ENCODE peak calls at places on chromosomes 12 and 14, in six cellular contexts. One of them, this sample, is unnamed. For H3K36me3, the result is how much of the 10 kb centered on the place peaks cover.

GRCh38 chr12:110289711-110290078 is 8.6 kb downstream of the ATP2A2 start:
- DNase-seq in testis: no peak
- DNase-seq in K562: no peak
- DNase-seq in transverse colon: no peak
- DNase-seq in gastrocnemius medialis: no peak
- DNase-seq in stomach: no peak
- DNase-seq in this sample: no peak

GRCh38 chr12:79549531-79550271 is 141.1 kb downstream of the PAWR start:
- DNase-seq in gastrocnemius medialis: no peak
- DNase-seq in testis: no peak
- DNase-seq in stomach: no peak
- DNase-seq in K562: no peak
- DNase-seq in transverse colon: no peak
- DNase-seq in this sample: no peak

GRCh38 chr14:58299665-58300202 is 1.4 kb downstream of the ARID4A start:
- DNase-seq in gastrocnemius medialis: no peak
- DNase-seq in transverse colon: no peak
- DNase-seq in K562: peak
- DNase-seq in stomach: no peak
- DNase-seq in testis: peak
- DNase-seq in this sample: no peak

GRCh38 chr14:70882771-70883492 is 24.3 kb upstream of the PCNX1 start:
- DNase-seq in K562: no peak
- DNase-seq in testis: no peak
- DNase-seq in transverse colon: no peak
- DNase-seq in stomach: no peak
- DNase-seq in gastrocnemius medialis: peak
- DNase-seq in this sample: no peak

GRCh38 chr14:56733396-56733795 is 76.9 kb downstream of the OTX2 start:
- DNase-seq in stomach: no peak
- DNase-seq in transverse colon: no peak
- DNase-seq in testis: no peak
- DNase-seq in gastrocnemius medialis: no peak
- DNase-seq in K562: no peak
- DNase-seq in this sample: no peak

GRCh38 chr14:21200752-21201461 is 45.0 kb upstream of the OR5AU1 start:
- DNase-seq in K562: no peak
- DNase-seq in transverse colon: no peak
- DNase-seq in testis: no peak
- DNase-seq in gastrocnemius medialis: no peak
- DNase-seq in stomach: no peak
- DNase-seq in this sample: no peak

GRCh38 chr14:91225025-91225424 is 19.5 kb downstream of the GPR68 start:
- DNase-seq in stomach: no peak
- DNase-seq in testis: no peak
- DNase-seq in transverse colon: no peak
- DNase-seq in gastrocnemius medialis: no peak
- DNase-seq in K562: no peak
- DNase-seq in this sample: no peak

GRCh38 chr14:20580242-20580641 is 7.6 kb downstream of the RNASE11 start:
- DNase-seq in gastrocnemius medialis: no peak
- DNase-seq in testis: no peak
- DNase-seq in stomach: no peak
- DNase-seq in K562: no peak
- DNase-seq in transverse colon: no peak
- DNase-seq in this sample: no peak

GRCh38 chr12:112906712-112907414 is at the start of gene OAS1:
- DNase-seq in testis: peak
- DNase-seq in K562: no peak
- DNase-seq in stomach: peak
- DNase-seq in gastrocnemius medialis: no peak
- DNase-seq in transverse colon: peak
- DNase-seq in this sample: peak

GRCh38 chr12:124862768-124863408 is 776 bp downstream of the SCARB1 start:
- DNase-seq in gastrocnemius medialis: no peak
- DNase-seq in stomach: no peak
- DNase-seq in K562: no peak
- DNase-seq in testis: peak
- DNase-seq in transverse colon: peak
- DNase-seq in this sample: no peak

GRCh38 chr14:39175445-39176262 is 600 bp downstream of the PNN start:
- DNase-seq in testis: peak
- DNase-seq in stomach: no peak
- DNase-seq in gastrocnemius medialis: no peak
- DNase-seq in transverse colon: no peak
- DNase-seq in K562: peak
- DNase-seq in this sample: peak

GRCh38 chr12:116598341-116599284 is 39.4 kb downstream of the MAP1LC3B2 start:
- DNase-seq in stomach: no peak
- DNase-seq in K562: peak
- DNase-seq in testis: no peak
- DNase-seq in gastrocnemius medialis: no peak
- DNase-seq in transverse colon: no peak
- DNase-seq in this sample: peak

GRCh38 chr14:86574026-86574777 is 1044.3 kb downstream of the FLRT2 start:
- DNase-seq in gastrocnemius medialis: no peak
- DNase-seq in transverse colon: no peak
- DNase-seq in K562: no peak
- DNase-seq in stomach: no peak
- DNase-seq in testis: no peak
- DNase-seq in this sample: no peak

GRCh38 chr12:50261654-50262053 is 21.7 kb downstream of the LIMA1 start:
- DNase-seq in stomach: no peak
- DNase-seq in gastrocnemius medialis: no peak
- DNase-seq in transverse colon: no peak
- DNase-seq in testis: no peak
- DNase-seq in K562: no peak
- DNase-seq in this sample: no peak

GRCh38 chr14:33737446-33737845 is 213.4 kb downstream of the EGLN3 start:
- DNase-seq in K562: no peak
- DNase-seq in gastrocnemius medialis: no peak
- DNase-seq in transverse colon: no peak
- DNase-seq in testis: no peak
- DNase-seq in stomach: no peak
- DNase-seq in this sample: no peak

GRCh38 chr12:69553626-69554248 is 31.5 kb upstream of the CCT2 start:
- DNase-seq in K562: no peak
- DNase-seq in transverse colon: no peak
- DNase-seq in stomach: no peak
- DNase-seq in testis: peak
- DNase-seq in gastrocnemius medialis: no peak
- DNase-seq in this sample: peak

GRCh38 chr14:101843665-101844064 is 82.2 kb downstream of the PPP2R5C start:
- DNase-seq in testis: no peak
- DNase-seq in transverse colon: peak
- DNase-seq in stomach: no peak
- DNase-seq in K562: no peak
- DNase-seq in gastrocnemius medialis: no peak
- DNase-seq in this sample: no peak

GRCh38 chr14:46580941-46581671 is 70.5 kb downstream of the RPL10L start:
- DNase-seq in testis: peak
- DNase-seq in K562: no peak
- DNase-seq in gastrocnemius medialis: no peak
- DNase-seq in stomach: no peak
- DNase-seq in transverse colon: peak
- DNase-seq in this sample: peak

GRCh38 chr12:54958048-54958658 is 26.4 kb downstream of the TESPA1 start:
- DNase-seq in stomach: peak
- DNase-seq in testis: peak
- DNase-seq in gastrocnemius medialis: peak
- DNase-seq in K562: peak
- DNase-seq in transverse colon: peak
- DNase-seq in this sample: peak

GRCh38 chr14:22333408-22334274 is 255.4 kb downstream of the DAD1 start:
- DNase-seq in K562: peak
- DNase-seq in stomach: peak
- DNase-seq in testis: no peak
- DNase-seq in gastrocnemius medialis: peak
- DNase-seq in transverse colon: peak
- DNase-seq in this sample: peak

GRCh38 chr12:51636581-51636980 is 45.5 kb downstream of the SCN8A start:
- DNase-seq in gastrocnemius medialis: no peak
- DNase-seq in K562: no peak
- DNase-seq in testis: no peak
- DNase-seq in stomach: no peak
- DNase-seq in transverse colon: no peak
- DNase-seq in this sample: no peak

GRCh38 chr14:24273422-24273998 is 2.1 kb upstream of the RABGGTA start:
- DNase-seq in K562: no peak
- DNase-seq in gastrocnemius medialis: no peak
- DNase-seq in transverse colon: no peak
- DNase-seq in testis: no peak
- DNase-seq in stomach: no peak
- DNase-seq in this sample: peak

GRCh38 chr14:24700511-24700910 is 66.5 kb upstream of the GZMB start:
- DNase-seq in K562: no peak
- DNase-seq in testis: no peak
- DNase-seq in gastrocnemius medialis: no peak
- DNase-seq in stomach: no peak
- DNase-seq in transverse colon: no peak
- DNase-seq in this sample: no peak

GRCh38 chr12:64603183-64603841 is 7.0 kb upstream of the RASSF3 start:
- DNase-seq in gastrocnemius medialis: no peak
- DNase-seq in transverse colon: no peak
- DNase-seq in testis: no peak
- DNase-seq in stomach: no peak
- DNase-seq in K562: no peak
- DNase-seq in this sample: no peak

GRCh38 chr12:89544730-89545184 is 18.9 kb upstream of the POC1B start:
- DNase-seq in transverse colon: peak
- DNase-seq in gastrocnemius medialis: peak
- DNase-seq in K562: no peak
- DNase-seq in stomach: peak
- DNase-seq in testis: peak
- DNase-seq in this sample: peak

GRCh38 chr12:3365416-3366385 is 125.3 kb upstream of the PRMT8 start:
- DNase-seq in K562: no peak
- DNase-seq in testis: peak
- DNase-seq in gastrocnemius medialis: no peak
- DNase-seq in transverse colon: no peak
- DNase-seq in stomach: peak
- DNase-seq in this sample: peak

GRCh38 chr14:100450736-100451135 is 127.6 kb downstream of the SLC25A47 start:
- DNase-seq in testis: no peak
- DNase-seq in K562: no peak
- DNase-seq in transverse colon: no peak
- DNase-seq in gastrocnemius medialis: no peak
- DNase-seq in stomach: no peak
- DNase-seq in this sample: no peak

DNA sequence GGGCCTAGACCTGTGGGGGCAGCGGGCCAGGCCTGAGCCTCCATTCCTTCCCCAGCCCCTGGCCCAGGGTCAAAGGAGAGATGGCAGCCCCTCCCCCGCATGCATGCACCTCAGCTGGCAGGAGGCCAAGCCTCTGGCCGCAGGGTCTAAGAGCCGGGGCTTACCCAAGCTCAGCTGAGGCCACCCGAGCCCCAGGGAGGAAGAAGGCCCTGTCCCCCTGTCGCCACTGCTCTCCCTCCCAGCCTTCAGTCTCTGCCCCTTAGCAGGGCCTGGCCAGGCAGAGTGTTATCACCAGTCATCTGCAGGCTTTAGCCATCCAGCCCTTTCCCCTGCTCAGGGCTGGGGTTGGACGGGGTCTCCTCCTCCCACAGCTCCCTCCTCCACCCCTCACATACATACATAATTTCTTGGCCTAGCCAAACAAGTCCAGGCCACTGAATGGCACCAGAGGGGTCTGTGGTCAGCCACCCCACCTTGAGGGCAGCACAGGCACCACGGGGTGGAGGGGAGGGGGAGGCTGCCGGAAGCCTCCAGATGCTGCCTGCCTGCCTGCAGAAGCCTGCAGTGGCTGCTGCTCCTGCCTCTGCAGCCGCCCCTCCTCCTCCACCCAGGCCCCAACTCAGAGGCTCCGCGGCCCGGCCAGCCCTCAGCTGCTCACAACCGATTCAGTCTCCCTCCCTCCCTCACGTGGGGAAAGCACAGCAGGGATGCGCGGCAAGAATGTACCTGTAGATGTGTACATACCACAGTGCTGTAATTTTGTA is 22.8 kb downstream of the RAB35 start:
- DNase-seq in stomach: no peak
- DNase-seq in gastrocnemius medialis: no peak
- DNase-seq in testis: no peak
- DNase-seq in K562: peak
- DNase-seq in transverse colon: no peak
- DNase-seq in this sample: no peak
- TF ChIP-seq POLR2A in stomach: no peak
- TF ChIP-seq POLR2A in gastrocnemius medialis: no peak
- TF ChIP-seq POLR2A in testis: no peak
- TF ChIP-seq POLR2A in K562: no peak
- TF ChIP-seq POLR2A in transverse colon: no peak
- TF ChIP-seq POLR2A in this sample: no peak

DNA sequence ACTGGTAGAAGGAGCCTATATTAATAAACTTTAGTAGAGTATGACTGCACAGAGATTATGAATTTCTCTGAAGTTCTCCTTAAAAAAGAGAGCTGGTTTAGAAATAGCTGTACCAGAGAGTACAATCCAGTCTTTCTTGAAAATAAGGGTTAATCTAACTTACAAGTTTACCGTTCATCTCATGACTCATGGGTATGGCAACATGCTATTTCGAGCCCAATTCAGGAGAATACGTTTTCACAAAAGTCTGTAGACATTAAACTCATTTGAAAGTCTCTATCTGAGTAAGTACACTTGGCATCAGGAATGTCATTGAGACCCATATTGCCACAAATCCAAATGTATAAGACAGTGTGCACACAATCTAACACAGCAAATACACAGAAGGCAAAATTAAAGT is 160.5 kb downstream of the PIK3C2G start:
- DNase-seq in gastrocnemius medialis: no peak
- DNase-seq in transverse colon: no peak
- DNase-seq in stomach: no peak
- DNase-seq in K562: no peak
- DNase-seq in testis: no peak
- DNase-seq in this sample: no peak
- H3K36me3 ChIP-seq in gastrocnemius medialis: under half
- H3K36me3 ChIP-seq in transverse colon: under half
- H3K36me3 ChIP-seq in stomach: under half
- H3K36me3 ChIP-seq in K562: under half
- H3K36me3 ChIP-seq in testis: under half
- H3K36me3 ChIP-seq in this sample: under half

GRCh38 chr12:111368684-111369495 is at the start of gene PHETA1:
- DNase-seq in transverse colon: peak
- DNase-seq in stomach: peak
- DNase-seq in gastrocnemius medialis: peak
- DNase-seq in testis: peak
- DNase-seq in K562: peak
- DNase-seq in this sample: peak
- TF ChIP-seq POLR2A in transverse colon: peak
- TF ChIP-seq POLR2A in stomach: no peak
- TF ChIP-seq POLR2A in gastrocnemius medialis: peak
- TF ChIP-seq POLR2A in testis: no peak
- TF ChIP-seq POLR2A in K562: peak
- TF ChIP-seq POLR2A in this sample: peak

DNA sequence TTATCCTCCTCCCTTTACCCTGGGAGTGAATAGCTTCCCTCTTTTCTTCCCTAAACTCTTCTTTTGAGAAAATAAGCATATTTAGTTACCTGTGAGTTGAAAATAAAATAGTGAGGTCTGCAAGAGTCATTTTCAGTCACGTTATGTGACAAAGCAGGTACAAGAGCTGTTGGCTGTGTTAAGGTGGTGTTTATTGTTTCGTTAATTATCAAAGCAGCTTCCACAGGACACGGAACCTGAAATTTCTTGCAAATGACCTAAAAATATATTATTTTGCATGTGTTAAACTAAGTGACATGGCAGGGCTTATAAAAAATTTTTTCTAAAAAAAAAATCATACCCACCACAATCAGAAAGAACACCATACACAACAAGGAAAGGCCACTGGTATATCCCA is 8.3 kb downstream of the SLC38A2 start:
- DNase-seq in gastrocnemius medialis: no peak
- DNase-seq in testis: no peak
- DNase-seq in K562: no peak
- DNase-seq in stomach: no peak
- DNase-seq in transverse colon: no peak
- DNase-seq in this sample: no peak
- H3K36me3 ChIP-seq in gastrocnemius medialis: half or more
- H3K36me3 ChIP-seq in testis: under half
- H3K36me3 ChIP-seq in K562: half or more
- H3K36me3 ChIP-seq in stomach: half or more
- H3K36me3 ChIP-seq in transverse colon: under half
- H3K36me3 ChIP-seq in this sample: under half